ENCODE peak calls at places on chromosomes 2 and 18, in four cellular contexts. C, X, O and N are unnamed samples. For H3K27me3, the result is how much of the 10 kb centered on the place peaks cover.

GRCh38 chr18:37729715-37730114 is 164.1 kb upstream of the CELF4 start:
- DNase-seq in C (no peak), X (no peak), O (no peak), N (no peak)

GRCh38 chr2:215358891-215359575 is 47.2 kb downstream of the ATIC start:
- DNase-seq in C (no peak), X (no peak), O (peak), N (no peak)

GRCh38 chr2:48482313-48482712 is 47.6 kb upstream of the STON1 start:
- DNase-seq in C (no peak), X (no peak), O (no peak), N (no peak)

GRCh38 chr2:39932198-39932597 is 153.1 kb upstream of the THUMPD2 start:
- DNase-seq in C (no peak), X (no peak), O (no peak), N (no peak)

GRCh38 chr2:84427235-84428138 is 31.6 kb downstream of the SUCLG1 start:
- DNase-seq in C (no peak), X (no peak), O (no peak), N (no peak)

GRCh38 chr18:39494211-39494896 is 1928.8 kb upstream of the CELF4 start:
- DNase-seq in C (no peak), X (no peak), O (no peak), N (no peak)

GRCh38 chr2:26298638-26299393 is 47.1 kb upstream of the SELENOI start:
- DNase-seq in C (no peak), X (peak), O (peak), N (no peak)

GRCh38 chr18:54875063-54875462 is 46.8 kb downstream of the RAB27B start:
- DNase-seq in C (no peak), X (no peak), O (no peak), N (no peak)

GRCh38 chr2:28717339-28717758 is 34.3 kb upstream of the PPP1CB start:
- DNase-seq in C (no peak), X (no peak), O (peak), N (no peak)

GRCh38 chr2:64114063-64114911 is 29.9 kb downstream of the PELI1 start:
- DNase-seq in C (no peak), X (peak), O (peak), N (no peak)

GRCh38 chr2:71190959-71191943 is 35.7 kb downstream of the PAIP2B start:
- DNase-seq in C (no peak), X (no peak), O (peak), N (peak)

GRCh38 chr18:394276-394996 is 106.1 kb downstream of the COLEC12 start:
- DNase-seq in C (no peak), X (no peak), O (no peak), N (no peak)

GRCh38 chr2:106191511-106192016 is 2.5 kb downstream of the UXS1 start:
- DNase-seq in C (no peak), X (peak), O (no peak), N (no peak)

GRCh38 chr2:1363367-1363766 is 49.9 kb upstream of the TPO start:
- DNase-seq in C (no peak), X (no peak), O (no peak), N (no peak)

GRCh38 chr18:13501896-13502295 is 224.5 kb downstream of the FAM210A start:
- DNase-seq in C (no peak), X (no peak), O (no peak), N (no peak)

GRCh38 chr2:126754240-126755004 is 98.5 kb downstream of the GYPC start:
- DNase-seq in C (no peak), X (no peak), O (no peak), N (no peak)

GRCh38 chr2:69915050-69915945 is at the start of gene MXD1:
- DNase-seq in C (peak), X (peak), O (no peak), N (peak)

GRCh38 chr2:167140767-167141166 is 252.5 kb downstream of the XIRP2 start:
- DNase-seq in C (no peak), X (no peak), O (peak), N (no peak)

GRCh38 chr2:46876741-46877384 is 38.7 kb downstream of the MCFD2 start:
- DNase-seq in C (no peak), X (no peak), O (peak), N (peak)

GRCh38 chr2:85744771-85745601 is 8.8 kb upstream of the ATOH8 start:
- DNase-seq in C (no peak), X (no peak), O (peak), N (no peak)

GRCh38 chr2:209671280-209671679 is 100.4 kb upstream of the UNC80 start:
- DNase-seq in C (no peak), X (no peak), O (no peak), N (no peak)

DNA sequence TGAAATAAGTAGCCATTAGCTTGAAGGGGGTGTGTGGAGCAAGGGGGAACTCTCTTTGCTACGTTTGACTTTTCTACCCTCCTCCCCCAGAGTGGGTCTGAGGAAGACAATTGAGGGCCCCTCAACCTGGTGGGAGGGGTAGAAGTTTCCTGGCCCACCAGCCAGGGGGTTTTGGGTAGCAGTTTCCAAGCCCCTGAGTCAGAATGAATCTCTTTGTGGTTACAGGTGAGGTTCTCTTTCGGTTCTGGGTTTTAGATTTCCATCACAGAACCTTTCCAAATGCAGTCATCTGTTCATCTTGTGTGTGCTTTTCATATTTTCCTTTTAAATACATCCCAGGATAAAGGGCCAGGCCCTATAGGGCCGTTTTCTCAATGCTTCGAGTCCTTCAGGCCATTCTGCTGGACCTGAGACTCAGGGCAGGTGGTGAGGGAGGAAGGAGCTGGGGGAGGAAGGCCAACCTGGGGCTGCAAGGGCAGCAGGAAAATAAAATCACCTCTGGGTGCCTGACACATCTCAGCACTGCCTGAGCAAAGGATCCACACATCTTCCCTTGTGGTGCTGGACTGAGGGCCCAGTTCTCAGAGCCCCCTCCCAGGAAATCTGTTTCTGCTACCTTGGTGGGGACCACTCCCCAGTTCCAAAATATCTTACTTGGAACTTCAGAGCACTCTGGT is 4.7 kb downstream of the LBH start:
- DNase-seq in C (no peak), X (peak), O (no peak), N (no peak)
- H3K27me3 ChIP-seq in C (under half), X (under half), O (under half), N (under half)

GRCh38 chr18:76757343-76757742 is 65.0 kb upstream of the ZNF236 start:
- DNase-seq in C (no peak), X (no peak), O (no peak), N (no peak)
- H3K4me3 ChIP-seq in C (no peak), X (no peak), O (no peak), N (no peak)

DNA sequence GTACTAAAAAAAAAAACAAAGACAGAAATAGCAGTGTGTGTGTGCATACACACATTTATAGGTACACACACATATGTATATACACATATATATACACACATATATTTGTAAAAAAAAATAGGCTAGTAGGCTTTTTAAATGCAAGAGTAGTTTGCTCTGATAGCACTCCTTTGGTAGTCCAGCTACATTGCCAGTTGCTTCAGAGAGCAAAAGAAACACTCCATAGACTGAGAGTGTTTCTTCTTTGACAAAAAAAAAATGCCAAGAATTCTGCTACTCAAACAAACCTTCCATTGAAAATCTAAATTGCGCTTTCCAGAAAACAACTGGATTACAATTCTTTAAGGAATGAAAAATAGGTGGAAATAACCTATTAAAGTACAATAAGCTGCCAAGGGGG is 365.9 kb upstream of the GALNT5 start:
- DNase-seq in C (no peak), X (no peak), O (no peak), N (no peak)
- H3K27me3 ChIP-seq in C (under half), X (under half), O (under half), N (under half)

GRCh38 chr2:144249035-144249637 is 270.8 kb downstream of the ZEB2 start:
- DNase-seq in C (no peak), X (no peak), O (no peak), N (no peak)
- H3K4me3 ChIP-seq in C (no peak), X (no peak), O (no peak), N (no peak)

GRCh38 chr2:120551540-120551939 is 184.1 kb upstream of the GLI2 start:
- DNase-seq in C (no peak), X (no peak), O (no peak), N (no peak)

GRCh38 chr2:120552079-120552478 is 183.6 kb upstream of the GLI2 start:
- DNase-seq in C (no peak), X (no peak), O (no peak), N (no peak)

GRCh38 chr2:120554625-120555032 is 181.0 kb upstream of the GLI2 start:
- DNase-seq in C (no peak), X (no peak), O (no peak), N (no peak)

GRCh38 chr2:120550893-120551446 is 184.7 kb upstream of the GLI2 start:
- DNase-seq in C (no peak), X (no peak), O (no peak), N (peak)

GRCh38 chr2:120552800-120553471 is 182.7 kb upstream of the GLI2 start:
- DNase-seq in C (no peak), X (peak), O (peak), N (peak)
- H3K27me3 ChIP-seq in C (under half), X (under half), O (under half), N (under half)

GRCh38 chr18:68738572-68738971 is 23.7 kb upstream of the TMX3 start:
- DNase-seq in C (no peak), X (no peak), O (no peak), N (no peak)

GRCh38 chr18:68735498-68736343 is 20.8 kb upstream of the TMX3 start:
- DNase-seq in C (no peak), X (no peak), O (peak), N (no peak)

GRCh38 chr18:68734311-68734710 is 19.4 kb upstream of the TMX3 start:
- DNase-seq in C (no peak), X (no peak), O (peak), N (no peak)

GRCh38 chr18:68728301-68728700 is 13.4 kb upstream of the TMX3 start:
- DNase-seq in C (no peak), X (no peak), O (no peak), N (no peak)

DNA sequence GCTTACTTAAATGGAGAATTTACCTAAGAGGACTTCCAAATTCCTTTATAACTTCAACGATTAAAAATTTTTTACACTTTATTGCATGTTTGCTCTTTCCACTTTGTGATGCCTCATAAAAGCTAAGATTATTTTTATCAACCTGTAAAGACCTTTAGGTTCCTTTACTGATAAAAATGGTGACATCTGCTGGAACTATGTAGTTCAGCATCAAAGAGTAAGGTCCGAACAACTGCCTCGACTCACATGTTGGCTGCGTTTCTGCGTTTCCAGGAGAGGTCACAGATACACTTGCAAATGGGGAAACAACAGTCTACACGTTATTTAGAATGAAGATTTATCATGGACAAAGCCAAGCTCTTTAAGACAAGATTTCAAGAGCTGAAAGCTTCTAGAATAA is 18.8 kb upstream of the TMX3 start:
- DNase-seq in C (no peak), X (no peak), O (no peak), N (no peak)
- H3K4me3 ChIP-seq in C (no peak), X (no peak), O (no peak), N (no peak)

GRCh38 chr2:235267251-235267650 is 226.6 kb upstream of the AGAP1 start:
- DNase-seq in C (no peak), X (no peak), O (no peak), N (no peak)
- H3K27me3 ChIP-seq in C (under half), X (under half), O (under half), N (under half)